ENCODE peak calls at places on chromosomes 11 and 22, in six cellular contexts. F, A, M, Y, D and B are unnamed samples.

GRCh38 chr22:19798320-19798665 is 37.7 kb downstream of the TBX1 start:
- DNase-seq in F (no peak), A (no peak), M (no peak), Y (no peak), D (no peak), B (no peak)

GRCh38 chr22:28801845-28802594 is 1.7 kb upstream of the XBP1 start:
- DNase-seq in F (no peak), A (peak; percentile 96), M (no peak), Y (no peak), D (no peak), B (no peak)

GRCh38 chr22:19995611-19996339 is 20.8 kb downstream of the ARVCF start:
- DNase-seq in F (no peak), A (no peak), M (no peak), Y (no peak), D (no peak), B (no peak)

GRCh38 chr11:20362481-20362880 is 1.0 kb upstream of the HTATIP2 start:
- DNase-seq in F (no peak), A (no peak), M (no peak), Y (no peak), D (no peak), B (no peak)

GRCh38 chr11:22471405-22471804 is 133.2 kb downstream of the SLC17A6 start:
- DNase-seq in F (no peak), A (no peak), M (no peak), Y (no peak), D (no peak), B (no peak)

GRCh38 chr11:134272381-134273316 is 3.5 kb upstream of the GLB1L3 start:
- DNase-seq in F (no peak), A (no peak), M (no peak), Y (no peak), D (peak; percentile 61), B (no peak)

GRCh38 chr11:32982626-32983025 is 33.1 kb upstream of the DEPDC7 start:
- DNase-seq in F (no peak), A (no peak), M (no peak), Y (no peak), D (no peak), B (no peak)

GRCh38 chr22:43136255-43136654 is 6.9 kb downstream of the MCAT start:
- DNase-seq in F (no peak), A (peak; percentile 69), M (no peak), Y (no peak), D (peak; percentile 30), B (no peak)

GRCh38 chr22:37187891-37188761 is at the start of gene C1QTNF6:
- DNase-seq in F (no peak), A (peak; percentile 38), M (no peak), Y (peak; percentile 26), D (peak; percentile 35), B (no peak)

GRCh38 chr22:33829549-33830280 is 90.6 kb downstream of the LARGE1 start:
- DNase-seq in F (no peak), A (no peak), M (no peak), Y (no peak), D (no peak), B (no peak)

GRCh38 chr22:36734171-36735058 is 30.9 kb upstream of the CACNG2 start:
- DNase-seq in F (peak; percentile 48), A (no peak), M (no peak), Y (no peak), D (peak; percentile 51), B (peak; percentile 44)

GRCh38 chr11:123504401-123504800 is 74.3 kb downstream of the GRAMD1B start:
- DNase-seq in F (no peak), A (peak; percentile 94), M (no peak), Y (no peak), D (no peak), B (no peak)

GRCh38 chr11:72240461-72241289 is 3.3 kb downstream of the PHOX2A start:
- DNase-seq in F (no peak), A (no peak), M (no peak), Y (no peak), D (no peak), B (no peak)

GRCh38 chr11:15770798-15771414 is 585.4 kb downstream of the SOX6 start:
- DNase-seq in F (no peak), A (peak; percentile 40), M (peak; percentile 2), Y (peak; percentile 19), D (peak; percentile 52), B (peak; percentile 1)

GRCh38 chr11:61683961-61684869 is 4.0 kb downstream of the DAGLA start:
- DNase-seq in F (no peak), A (peak; percentile 33), M (no peak), Y (no peak), D (peak; percentile 43), B (no peak)

GRCh38 chr11:2297623-2298030 is 4.1 kb downstream of the C11orf21 start:
- DNase-seq in F (no peak), A (no peak), M (no peak), Y (no peak), D (no peak), B (no peak)

GRCh38 chr11:27216268-27217149 is 146.5 kb downstream of the CCDC34 start:
- DNase-seq in F (no peak), A (no peak), M (no peak), Y (no peak), D (peak; percentile 75), B (no peak)

GRCh38 chr11:111520565-111520964 is 6.0 kb downstream of the HOATZ start:
- DNase-seq in F (peak; percentile 37), A (no peak), M (no peak), Y (no peak), D (peak; percentile 65), B (no peak)